ENCODE peak calls at places on chromosomes 7 and 10, in eight cellular contexts. K is fibroblast of lung; A is tibial artery; P is breast epithelium; D is NCI-H1417 treated with DMSO at 0.1 percent for 48 hours; H is RPMI7951; G is effector memory CD8-positive, alpha-beta T cell; C is renal cortical epithelial cell. L is an unnamed sample.

GRCh38 chr10:88270871-88271713 is 312.0 kb downstream of the RNLS start:
- DNase-seq in K (no peak), A (no peak), P (no peak), D (no peak), H (peak; percentile 97), G (peak; percentile 43), C (no peak), L (peak; percentile 25)

GRCh38 chr10:44352316-44353127 is 32.4 kb downstream of the CXCL12 start:
- DNase-seq in K (peak; percentile 74), A (peak; percentile 51), P (no peak), D (no peak), H (peak; percentile 81), G (no peak), C (no peak), L (no peak)

GRCh38 chr10:71981024-71981867 is 17.1 kb downstream of the CHST3 start:
- DNase-seq in K (peak; percentile 50), A (peak; percentile 65), P (no peak), D (no peak), H (peak; percentile 80), G (no peak), C (peak; percentile 66), L (no peak)

GRCh38 chr7:102989161-102989560 is 76.4 kb downstream of the LRRC17 start:
- DNase-seq in K (no peak), A (no peak), P (no peak), D (no peak), H (no peak), G (no peak), C (no peak), L (no peak)

GRCh38 chr7:78489423-78489822 is 690.9 kb downstream of the PHTF2 start:
- DNase-seq in K (no peak), A (no peak), P (no peak), D (no peak), H (no peak), G (no peak), C (no peak), L (no peak)

GRCh38 chr7:26451997-26452396 is 160.3 kb downstream of the SNX10 start:
- DNase-seq in K (no peak), A (no peak), P (no peak), D (no peak), H (no peak), G (no peak), C (peak; percentile 43), L (no peak)

GRCh38 chr10:24556746-24557742 is 166.6 kb downstream of the ARHGAP21 start:
- DNase-seq in K (peak; percentile 84), A (no peak), P (no peak), D (no peak), H (peak; percentile 72), G (peak; percentile 14), C (peak; percentile 79), L (peak; percentile 41)

GRCh38 chr7:87899258-87899657 is 23.0 kb downstream of the DBF4 start:
- DNase-seq in K (no peak), A (no peak), P (no peak), D (no peak), H (no peak), G (no peak), C (no peak), L (no peak)

GRCh38 chr7:63925262-63925625 is 73.4 kb upstream of the ZNF722 start:
- DNase-seq in K (no peak), A (no peak), P (no peak), D (no peak), H (no peak), G (no peak), C (no peak), L (no peak)

GRCh38 chr10:23786594-23786993 is 347.7 kb downstream of the OTUD1 start:
- DNase-seq in K (no peak), A (no peak), P (no peak), D (no peak), H (no peak), G (no peak), C (no peak), L (no peak)

GRCh38 chr7:106415433-106415832 is 130.7 kb upstream of the NAMPT start:
- DNase-seq in K (no peak), A (no peak), P (no peak), D (no peak), H (peak; percentile 57), G (no peak), C (no peak), L (no peak)

GRCh38 chr7:97009753-97010732 is 4.7 kb downstream of the DLX6 start:
- DNase-seq in K (no peak), A (no peak), P (no peak), D (no peak), H (no peak), G (no peak), C (no peak), L (no peak)

GRCh38 chr7:18494821-18495408 is 634 bp upstream of the HDAC9 start:
- DNase-seq in K (no peak), A (no peak), P (no peak), D (no peak), H (peak; percentile 72), G (no peak), C (peak; percentile 72), L (no peak)

L was measured in naive thymus-derived CD4-positive, alpha-beta T cell.